ENCODE peak calls at places on chromosome 5, in eight cellular contexts. Y is fibroblast of lung, L is endothelial cell of umbilical vein, T is psoas muscle, W is left lung, E is hepatocyte, M is lower lobe of right lung, O is cardiac muscle cell. I is an unnamed sample.

GRCh38 chr5:143217065-143217803 is 186.3 kb downstream of the NR3C1 start:
- DNase-seq in O (no peak), M (no peak), W (no peak), Y (peak), E (peak), L (no peak), T (no peak), I (no peak)

GRCh38 chr5:170631471-170632195 is 127.8 kb downstream of the KCNIP1 start:
- DNase-seq in E (peak), M (no peak), L (no peak), O (peak), W (no peak), Y (no peak), T (no peak), I (no peak)

GRCh38 chr5:124261133-124261532 is 485.3 kb downstream of the ZNF608 start:
- DNase-seq in E (no peak), Y (no peak), T (no peak), L (no peak), W (no peak), O (no peak), M (no peak), I (no peak)

GRCh38 chr5:73451218-73452130 is 2.9 kb upstream of the FOXD1 start:
- DNase-seq in O (peak), W (peak), M (peak), Y (peak), E (peak), L (peak), T (peak), I (no peak)

GRCh38 chr5:93411716-93412115 is 169.3 kb downstream of the NR2F1-AS1 start:
- DNase-seq in O (no peak), L (no peak), E (no peak), T (no peak), M (no peak), Y (no peak), W (no peak), I (no peak)

GRCh38 chr5:168651654-168652053 is 72.5 kb upstream of the PANK3 start:
- DNase-seq in W (no peak), M (no peak), E (no peak), O (no peak), T (no peak), Y (peak), L (no peak), I (no peak)

GRCh38 chr5:136809382-136809781 is 444.0 kb upstream of the TRPC7 start:
- DNase-seq in W (no peak), M (no peak), E (no peak), O (no peak), T (no peak), Y (no peak), L (no peak), I (no peak)

GRCh38 chr5:55232194-55232984 is 1.0 kb downstream of the CCNO start:
- DNase-seq in O (peak), M (peak), W (no peak), E (peak), Y (no peak), L (peak), T (no peak), I (no peak)

GRCh38 chr5:109859537-109859936 is 169.8 kb downstream of the MAN2A1 start:
- DNase-seq in W (no peak), T (no peak), Y (no peak), E (no peak), M (no peak), O (no peak), L (no peak), I (no peak)

GRCh38 chr5:1946122-1946677 is 63.5 kb upstream of the IRX4 start:
- DNase-seq in T (no peak), Y (no peak), M (no peak), O (peak), E (no peak), L (no peak), W (no peak), I (no peak)

GRCh38 chr5:65034029-65034781 is 265.5 kb downstream of the CWC27 start:
- DNase-seq in M (no peak), Y (peak), T (peak), W (no peak), L (no peak), E (no peak), O (no peak), I (no peak)

GRCh38 chr5:65041296-65042158 is 272.8 kb downstream of the CWC27 start:
- DNase-seq in W (no peak), E (no peak), O (no peak), M (no peak), T (no peak), Y (no peak), L (peak), I (no peak)

GRCh38 chr5:65034782-65035181 is 266.1 kb downstream of the CWC27 start:
- DNase-seq in Y (no peak), T (no peak), O (no peak), L (no peak), W (no peak), M (no peak), E (no peak), I (no peak)

GRCh38 chr5:65035212-65036206 is 266.8 kb downstream of the CWC27 start:
- DNase-seq in M (peak), O (peak), Y (peak), W (peak), T (peak), L (peak), E (peak), I (peak)

DNA sequence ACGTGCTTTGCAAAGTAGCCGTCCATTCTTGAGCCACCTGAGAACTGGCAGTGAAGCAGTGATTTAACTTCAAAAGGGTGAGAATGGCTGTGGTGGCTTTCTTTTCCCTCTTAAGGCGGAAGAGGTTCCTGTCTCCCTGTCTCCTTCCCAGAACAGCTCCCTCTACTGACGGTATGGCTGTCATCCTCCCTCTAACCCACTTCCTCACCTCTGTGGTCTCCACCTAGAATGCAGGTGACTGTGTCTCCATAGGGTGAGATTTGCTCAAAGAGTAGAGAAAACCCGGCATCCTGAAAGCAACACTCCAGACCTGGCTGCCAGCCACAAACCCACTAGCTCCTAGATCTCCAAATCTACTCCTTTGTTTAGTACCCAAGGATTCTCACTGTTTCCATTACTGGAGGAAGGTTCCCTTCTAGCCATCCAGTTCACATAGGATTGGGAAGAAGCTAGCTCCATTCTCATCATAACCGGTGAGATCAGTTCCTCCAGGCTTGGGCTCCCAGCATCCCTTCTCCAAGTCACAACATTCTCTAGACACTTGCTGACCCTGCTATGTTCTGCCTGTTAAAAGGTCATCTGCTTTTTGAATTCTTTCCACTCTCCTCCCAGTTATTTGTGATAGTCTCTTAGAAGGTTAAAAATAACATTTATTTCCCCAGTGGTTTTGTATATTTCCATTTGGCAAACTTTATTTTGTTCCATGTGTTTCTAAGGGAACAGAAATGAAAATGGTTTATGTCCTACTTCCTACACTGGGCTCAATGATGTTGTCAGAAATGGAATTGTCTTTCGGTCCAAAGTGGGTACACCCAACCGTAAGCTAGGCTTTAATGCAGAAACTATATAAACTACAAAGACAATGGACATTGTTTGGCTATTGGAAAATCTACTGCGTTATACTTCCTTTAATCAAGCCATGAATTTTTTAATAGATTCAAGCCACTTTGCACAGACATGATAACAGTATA is 269.4 kb downstream of the CWC27 start:
- DNase-seq in L (peak), O (no peak), T (no peak), Y (no peak), M (no peak), E (peak), W (no peak), I (no peak)
- H3K27ac ChIP-seq in L (no peak), O (no peak), T (peak), Y (no peak), M (peak), E (no peak), W (peak), I (peak)

DNA sequence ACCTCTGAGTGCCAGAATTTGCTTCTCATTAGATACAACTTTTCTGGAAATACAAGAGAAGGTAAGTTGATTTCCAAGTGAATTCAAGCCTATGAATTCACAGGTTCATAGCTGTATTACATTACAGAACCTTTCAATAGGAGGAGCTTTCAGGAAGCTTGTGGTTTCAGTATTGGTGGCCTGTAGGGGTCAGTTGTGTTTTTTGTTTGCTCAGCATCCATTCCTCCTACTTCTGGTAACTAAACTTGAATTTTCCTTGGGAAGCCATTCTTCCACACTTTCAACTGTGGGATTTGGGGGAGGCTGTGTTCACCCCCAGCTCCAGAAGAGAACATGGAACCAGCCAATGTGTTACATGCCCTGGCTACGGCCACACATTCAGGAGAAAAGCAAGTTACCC is 5.6 kb upstream of the CYSTM1 start:
- DNase-seq in T (no peak), E (no peak), L (peak), O (no peak), M (no peak), W (no peak), Y (peak), I (no peak)
- TF ChIP-seq CTCF in T (peak), E (peak), L (no peak), O (no peak), M (no peak), W (no peak), Y (no peak), I (no peak)

GRCh38 chr5:132057498-132058255 is 2.8 kb upstream of the IL3 start:
- DNase-seq in T (no peak), E (no peak), W (no peak), Y (no peak), M (peak), O (no peak), L (no peak), I (no peak)
- H3K27ac ChIP-seq in T (no peak), E (no peak), W (no peak), Y (no peak), M (no peak), O (no peak), L (no peak), I (no peak)

DNA sequence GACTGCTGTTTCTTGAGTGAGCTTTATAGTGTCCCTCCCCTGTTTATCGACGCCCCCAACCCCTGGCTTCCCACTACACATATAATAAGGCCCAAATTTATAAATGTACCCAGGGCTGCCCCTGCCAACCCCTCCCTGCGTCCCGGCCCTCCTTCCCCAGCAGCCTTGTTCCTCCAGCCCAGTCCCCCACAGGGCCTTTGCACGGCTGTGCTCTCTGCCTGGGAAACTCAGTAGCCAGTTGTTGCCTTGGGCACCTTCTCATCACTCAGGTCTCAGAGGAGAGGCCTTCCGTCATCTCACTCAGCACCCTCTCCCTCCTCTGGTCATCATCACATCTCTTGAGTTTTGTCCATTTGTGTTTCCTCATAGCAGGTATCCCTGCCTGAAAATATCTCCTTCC is 15.8 kb upstream of the UNC5A start:
- DNase-seq in M (no peak), T (no peak), E (no peak), Y (no peak), O (no peak), W (no peak), L (no peak), I (no peak)
- TF ChIP-seq CTCF in M (no peak), T (no peak), E (no peak), Y (no peak), O (no peak), W (no peak), L (no peak), I (no peak)

GRCh38 chr5:139708877-139709586 is 60.9 kb downstream of the CXXC5 start:
- DNase-seq in E (peak), Y (peak), W (no peak), T (peak), O (peak), L (peak), M (peak), I (no peak)
- H3K27ac ChIP-seq in E (peak), Y (peak), W (peak), T (peak), O (no peak), L (no peak), M (peak), I (no peak)